ENCODE peak calls at places on chromosomes 11 and 22, in six cellular contexts. One of them, this sample, is unnamed.
A peak's percentile ranks its signal among the peaks of the same experiment; 100 is the strongest.

GRCh38 chr11:111303476-111303875 is 5.1 kb downstream of the POU2AF3 start:
- DNase-seq in coronary artery: no peak
- DNase-seq in AG09309: no peak
- DNase-seq in fibroblast of lung: peak; percentile 9
- DNase-seq in sigmoid colon: no peak
- DNase-seq in heart left ventricle: no peak
- DNase-seq in this sample: no peak

GRCh38 chr22:22463855-22464540 is 44.5 kb downstream of the ZNF280B start:
- DNase-seq in coronary artery: no peak
- DNase-seq in AG09309: peak; percentile 3
- DNase-seq in fibroblast of lung: peak; percentile 40
- DNase-seq in sigmoid colon: no peak
- DNase-seq in heart left ventricle: peak; percentile 42
- DNase-seq in this sample: peak; percentile 79

GRCh38 chr11:35586216-35586615 is 32.0 kb upstream of the FJX1 start:
- DNase-seq in coronary artery: no peak
- DNase-seq in AG09309: no peak
- DNase-seq in fibroblast of lung: no peak
- DNase-seq in sigmoid colon: no peak
- DNase-seq in heart left ventricle: no peak
- DNase-seq in this sample: no peak

GRCh38 chr11:44726278-44727113 is at the start of gene TSPAN18:
- DNase-seq in coronary artery: no peak
- DNase-seq in AG09309: no peak
- DNase-seq in fibroblast of lung: no peak
- DNase-seq in sigmoid colon: peak; percentile 68
- DNase-seq in heart left ventricle: peak; percentile 50
- DNase-seq in this sample: no peak

GRCh38 chr11:70505761-70506657 is 107.7 kb downstream of the CTTN start:
- DNase-seq in coronary artery: no peak
- DNase-seq in AG09309: no peak
- DNase-seq in fibroblast of lung: no peak
- DNase-seq in sigmoid colon: peak; percentile 42
- DNase-seq in heart left ventricle: no peak
- DNase-seq in this sample: no peak

GRCh38 chr22:47588583-47588970 is 826.1 kb downstream of the TBC1D22A start:
- DNase-seq in coronary artery: no peak
- DNase-seq in AG09309: no peak
- DNase-seq in fibroblast of lung: no peak
- DNase-seq in sigmoid colon: peak; percentile 15
- DNase-seq in heart left ventricle: no peak
- DNase-seq in this sample: no peak

GRCh38 chr11:64675417-64676252 is 47.4 kb downstream of the NRXN2 start:
- DNase-seq in coronary artery: peak; percentile 95
- DNase-seq in AG09309: peak; percentile 62
- DNase-seq in fibroblast of lung: peak; percentile 78
- DNase-seq in sigmoid colon: peak; percentile 82
- DNase-seq in heart left ventricle: peak; percentile 87
- DNase-seq in this sample: peak; percentile 87

GRCh38 chr11:1943977-1944376 is 3.2 kb upstream of the MRPL23 start:
- DNase-seq in coronary artery: no peak
- DNase-seq in AG09309: no peak
- DNase-seq in fibroblast of lung: peak; percentile 46
- DNase-seq in sigmoid colon: peak; percentile 44
- DNase-seq in heart left ventricle: peak; percentile 6
- DNase-seq in this sample: peak; percentile 49

GRCh38 chr11:70002433-70002832 is 75.7 kb upstream of the ANO1 start:
- DNase-seq in coronary artery: no peak
- DNase-seq in AG09309: no peak
- DNase-seq in fibroblast of lung: no peak
- DNase-seq in sigmoid colon: no peak
- DNase-seq in heart left ventricle: no peak
- DNase-seq in this sample: no peak

GRCh38 chr11:126817096-126817495 is 183.5 kb downstream of the KIRREL3 start:
- DNase-seq in coronary artery: no peak
- DNase-seq in AG09309: no peak
- DNase-seq in fibroblast of lung: peak; percentile 43
- DNase-seq in sigmoid colon: no peak
- DNase-seq in heart left ventricle: no peak
- DNase-seq in this sample: no peak

GRCh38 chr22:28442951-28443876 is 236.4 kb downstream of the TTC28 start:
- DNase-seq in coronary artery: no peak
- DNase-seq in AG09309: no peak
- DNase-seq in fibroblast of lung: peak; percentile 82
- DNase-seq in sigmoid colon: peak; percentile 84
- DNase-seq in heart left ventricle: peak; percentile 76
- DNase-seq in this sample: peak; percentile 82

GRCh38 chr11:27718346-27718852 is 18.1 kb upstream of the BDNF start:
- DNase-seq in coronary artery: no peak
- DNase-seq in AG09309: peak; percentile 94
- DNase-seq in fibroblast of lung: peak; percentile 93
- DNase-seq in sigmoid colon: peak; percentile 69
- DNase-seq in heart left ventricle: no peak
- DNase-seq in this sample: peak; percentile 86

GRCh38 chr11:86067230-86068137 is 1.4 kb downstream of the PICALM start:
- DNase-seq in coronary artery: no peak
- DNase-seq in AG09309: no peak
- DNase-seq in fibroblast of lung: no peak
- DNase-seq in sigmoid colon: no peak
- DNase-seq in heart left ventricle: no peak
- DNase-seq in this sample: no peak

GRCh38 chr11:2940166-2940929 is 11.1 kb upstream of the PHLDA2 start:
- DNase-seq in coronary artery: peak; percentile 74
- DNase-seq in AG09309: no peak
- DNase-seq in fibroblast of lung: no peak
- DNase-seq in sigmoid colon: peak; percentile 66
- DNase-seq in heart left ventricle: no peak
- DNase-seq in this sample: peak; percentile 28

DNA sequence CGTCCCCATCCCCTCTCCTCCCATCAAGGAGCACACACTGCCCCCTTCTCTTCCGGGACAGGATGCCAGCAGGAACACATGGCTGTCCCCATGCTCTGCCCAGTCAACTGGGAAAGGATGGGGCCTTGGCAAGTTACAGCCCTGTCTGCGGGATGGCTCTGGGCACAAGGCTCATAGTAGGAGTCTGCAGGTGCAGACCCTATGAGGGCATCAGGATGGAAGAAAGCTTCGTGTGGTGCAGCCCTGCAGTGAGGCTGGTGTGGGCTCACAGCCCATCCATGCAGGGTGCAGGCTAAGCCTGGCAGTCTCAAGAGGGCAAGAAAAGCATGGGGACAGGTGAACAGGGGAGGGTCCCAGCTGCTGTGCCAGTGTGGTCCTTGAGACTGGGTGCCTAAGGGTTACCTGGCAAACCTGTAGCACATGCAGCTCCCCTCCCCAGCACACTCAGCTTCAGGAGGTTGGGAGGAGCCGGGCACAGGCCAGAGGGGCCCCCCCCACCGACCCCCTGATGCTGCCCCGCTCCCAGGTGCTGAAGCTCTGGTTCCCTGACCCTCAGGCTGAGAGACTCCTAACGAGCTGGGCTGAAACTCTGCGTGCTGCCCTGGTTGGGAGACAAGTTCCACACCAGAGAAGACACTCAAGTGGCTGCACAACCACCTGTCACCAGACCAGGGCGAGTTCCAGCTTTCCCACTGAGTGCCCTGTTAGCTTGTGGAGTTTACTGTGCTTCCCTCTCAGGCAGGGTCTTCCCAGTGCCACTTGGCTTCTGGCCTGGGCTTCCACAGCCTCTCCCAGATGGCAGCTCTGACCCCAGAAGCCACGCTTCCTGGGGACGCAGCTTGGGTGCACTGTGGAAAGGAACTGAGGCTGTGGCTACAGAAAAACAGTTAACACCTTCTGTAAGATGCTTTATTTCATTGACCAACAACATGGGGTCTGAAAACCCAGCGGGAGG is 3.3 kb upstream of the SCARF2 start:
- DNase-seq in coronary artery: no peak
- DNase-seq in AG09309: no peak
- DNase-seq in fibroblast of lung: no peak
- DNase-seq in sigmoid colon: peak; percentile 46
- DNase-seq in heart left ventricle: no peak
- DNase-seq in this sample: no peak
- H3K4me3 ChIP-seq in coronary artery: no peak overlapping the region
- H3K4me3 ChIP-seq in AG09309: no peak overlapping the region
- H3K4me3 ChIP-seq in fibroblast of lung: no peak overlapping the region
- H3K4me3 ChIP-seq in sigmoid colon: no peak overlapping the region
- H3K4me3 ChIP-seq in heart left ventricle: no peak overlapping the region
- H3K4me3 ChIP-seq in this sample: no peak overlapping the region

GRCh38 chr22:20026996-20027601 is 6.2 kb downstream of the TANGO2 start:
- DNase-seq in coronary artery: no peak
- DNase-seq in AG09309: no peak
- DNase-seq in fibroblast of lung: no peak
- DNase-seq in sigmoid colon: no peak
- DNase-seq in heart left ventricle: no peak
- DNase-seq in this sample: no peak

GRCh38 chr22:20028855-20029549 is 8.1 kb downstream of the TANGO2 start:
- DNase-seq in coronary artery: no peak
- DNase-seq in AG09309: no peak
- DNase-seq in fibroblast of lung: no peak
- DNase-seq in sigmoid colon: no peak
- DNase-seq in heart left ventricle: no peak
- DNase-seq in this sample: no peak

GRCh38 chr22:20029550-20030225 is 8.8 kb downstream of the TANGO2 start:
- DNase-seq in coronary artery: no peak
- DNase-seq in AG09309: no peak
- DNase-seq in fibroblast of lung: no peak
- DNase-seq in sigmoid colon: no peak
- DNase-seq in heart left ventricle: no peak
- DNase-seq in this sample: no peak

GRCh38 chr22:20026204-20026908 is 5.4 kb downstream of the TANGO2 start:
- DNase-seq in coronary artery: no peak
- DNase-seq in AG09309: no peak
- DNase-seq in fibroblast of lung: no peak
- DNase-seq in sigmoid colon: no peak
- DNase-seq in heart left ventricle: no peak
- DNase-seq in this sample: no peak

GRCh38 chr22:20027966-20028854 is 7.3 kb downstream of the TANGO2 start:
- DNase-seq in coronary artery: peak; percentile 46
- DNase-seq in AG09309: no peak
- DNase-seq in fibroblast of lung: no peak
- DNase-seq in sigmoid colon: no peak
- DNase-seq in heart left ventricle: no peak
- DNase-seq in this sample: peak; percentile 37
- TF ChIP-seq CTCF in coronary artery: no peak
- TF ChIP-seq CTCF in AG09309: peak; percentile 41
- TF ChIP-seq CTCF in fibroblast of lung: peak; percentile 51
- TF ChIP-seq CTCF in sigmoid colon: no peak
- TF ChIP-seq CTCF in heart left ventricle: peak; percentile 29
- TF ChIP-seq CTCF in this sample: peak; percentile 45

DNA sequence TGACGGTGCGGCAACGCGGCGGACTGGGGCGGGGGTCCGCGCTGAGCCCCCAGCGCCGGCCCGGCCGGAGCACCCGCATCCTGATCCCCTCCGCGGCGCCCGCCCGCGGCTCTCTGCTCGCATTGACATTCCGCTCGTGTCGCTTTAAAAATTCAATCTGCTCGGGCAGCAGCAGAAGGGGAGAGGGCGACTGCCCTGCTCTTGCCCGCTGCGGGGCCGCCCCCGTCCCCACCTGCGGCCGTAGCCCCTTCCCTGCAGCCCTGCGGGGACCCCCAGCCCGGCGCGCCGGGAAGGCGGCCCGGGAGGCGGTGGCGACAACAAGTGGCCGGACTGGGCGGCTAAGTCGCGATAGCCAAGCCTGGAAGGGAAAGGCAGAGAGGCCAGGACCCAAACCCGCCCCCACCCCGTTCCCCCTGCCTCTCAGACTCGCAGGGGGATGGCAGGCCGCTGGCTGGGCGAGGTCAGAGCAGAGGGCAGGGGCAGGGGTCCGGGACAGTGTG is 1.1 kb downstream of the CABP7 start:
- DNase-seq in coronary artery: no peak
- DNase-seq in AG09309: no peak
- DNase-seq in fibroblast of lung: no peak
- DNase-seq in sigmoid colon: no peak
- DNase-seq in heart left ventricle: no peak
- DNase-seq in this sample: no peak
- H3K4me3 ChIP-seq in coronary artery: peak overlapping the region; percentile 55
- H3K4me3 ChIP-seq in AG09309: no peak overlapping the region
- H3K4me3 ChIP-seq in fibroblast of lung: no peak overlapping the region
- H3K4me3 ChIP-seq in sigmoid colon: peak overlapping the region; percentile 20
- H3K4me3 ChIP-seq in heart left ventricle: no peak overlapping the region
- H3K4me3 ChIP-seq in this sample: no peak overlapping the region

DNA sequence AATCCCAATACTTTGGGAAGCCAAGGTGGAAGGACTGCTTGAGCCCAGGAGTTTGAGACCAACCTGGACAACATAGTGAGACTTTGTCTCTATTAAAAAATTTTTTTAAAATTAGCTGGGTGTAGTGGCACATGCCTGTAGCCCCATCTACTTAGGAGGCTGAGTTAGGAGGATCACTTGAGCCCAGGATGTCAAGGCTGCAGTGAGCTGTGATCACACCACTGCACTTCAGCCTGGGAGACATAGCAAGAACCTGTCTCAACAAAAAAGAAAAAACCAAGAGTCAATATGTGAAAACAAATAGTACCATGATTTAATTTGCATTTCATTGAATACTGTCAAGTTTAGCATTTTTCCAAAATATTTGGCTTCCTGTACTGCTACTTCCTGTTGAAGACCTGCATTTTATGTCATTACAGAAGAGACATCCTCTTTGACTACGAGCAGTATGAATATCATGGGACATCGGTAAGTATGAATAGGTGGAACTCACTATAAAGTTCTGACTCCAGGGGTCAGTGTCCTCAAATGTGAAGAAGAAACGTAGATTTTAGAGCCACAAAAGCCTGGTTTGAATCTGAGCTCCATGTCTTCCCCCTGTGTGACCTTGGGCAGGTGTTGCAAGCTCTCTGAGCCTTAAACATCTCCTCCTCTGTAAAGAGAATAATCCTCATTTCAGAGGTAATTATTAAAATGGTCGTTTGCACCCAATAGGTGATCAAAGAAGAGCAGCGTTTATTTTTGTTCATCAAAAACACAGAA is 16.0 kb downstream of the CDC45 start:
- DNase-seq in coronary artery: no peak
- DNase-seq in AG09309: peak; percentile 10
- DNase-seq in fibroblast of lung: no peak
- DNase-seq in sigmoid colon: no peak
- DNase-seq in heart left ventricle: no peak
- DNase-seq in this sample: peak; percentile 53
- TF ChIP-seq CTCF in coronary artery: no peak
- TF ChIP-seq CTCF in AG09309: peak; percentile 19
- TF ChIP-seq CTCF in fibroblast of lung: peak; percentile 28
- TF ChIP-seq CTCF in sigmoid colon: no peak
- TF ChIP-seq CTCF in heart left ventricle: peak; percentile 57
- TF ChIP-seq CTCF in this sample: peak; percentile 19

GRCh38 chr11:19606856-19607655 is 105.6 kb upstream of the NAV2 start:
- DNase-seq in coronary artery: no peak
- DNase-seq in AG09309: no peak
- DNase-seq in fibroblast of lung: no peak
- DNase-seq in sigmoid colon: no peak
- DNase-seq in heart left ventricle: no peak
- DNase-seq in this sample: no peak
- H3K4me3 ChIP-seq in coronary artery: no peak overlapping the region
- H3K4me3 ChIP-seq in AG09309: no peak overlapping the region
- H3K4me3 ChIP-seq in fibroblast of lung: no peak overlapping the region
- H3K4me3 ChIP-seq in sigmoid colon: no peak overlapping the region
- H3K4me3 ChIP-seq in heart left ventricle: no peak overlapping the region
- H3K4me3 ChIP-seq in this sample: no peak overlapping the region

This sample was measured in fibroblast of pulmonary artery.